ENCODE peak calls at places on chromosome 21, in four cellular contexts. One of them, this sample, is unnamed. For H3K4me1, the result is how much of the 10 kb centered on the place peaks cover.

GRCh38 chr21:27528697-27529096 is 561.8 kb upstream of the ADAMTS5 start:
- DNase-seq in GM12878: no peak
- DNase-seq in K562: no peak
- DNase-seq in HepG2: no peak
- DNase-seq in this sample: no peak

GRCh38 chr21:14757533-14758327 is 211.6 kb upstream of the SAMSN1 start:
- DNase-seq in HepG2: no peak
- DNase-seq in K562: no peak
- DNase-seq in GM12878: no peak
- DNase-seq in this sample: no peak

GRCh38 chr21:25955646-25956045 is 214.9 kb downstream of the APP start:
- DNase-seq in K562: no peak
- DNase-seq in HepG2: no peak
- DNase-seq in GM12878: no peak
- DNase-seq in this sample: no peak

GRCh38 chr21:39096754-39097153 is 86.5 kb downstream of the PSMG1 start:
- DNase-seq in GM12878: no peak
- DNase-seq in HepG2: no peak
- DNase-seq in K562: no peak
- DNase-seq in this sample: no peak

GRCh38 chr21:37582613-37583012 is 216.0 kb downstream of the DYRK1A start:
- DNase-seq in GM12878: no peak
- DNase-seq in K562: peak
- DNase-seq in HepG2: peak
- DNase-seq in this sample: peak

GRCh38 chr21:14879458-14879857 is 185.3 kb downstream of the NRIP1 start:
- DNase-seq in GM12878: no peak
- DNase-seq in K562: no peak
- DNase-seq in HepG2: peak
- DNase-seq in this sample: no peak

GRCh38 chr21:24076179-24076578 is 1531.1 kb downstream of the MRPL39 start:
- DNase-seq in K562: no peak
- DNase-seq in HepG2: no peak
- DNase-seq in GM12878: no peak
- DNase-seq in this sample: no peak

GRCh38 chr21:25565272-25566199 is 41.7 kb downstream of the MRPL39 start:
- DNase-seq in K562: no peak
- DNase-seq in GM12878: no peak
- DNase-seq in HepG2: no peak
- DNase-seq in this sample: no peak

GRCh38 chr21:37891953-37892352 is 24.3 kb downstream of the KCNJ6 start:
- DNase-seq in K562: no peak
- DNase-seq in GM12878: no peak
- DNase-seq in HepG2: no peak
- DNase-seq in this sample: no peak

GRCh38 chr21:14870841-14871126 is 194.0 kb downstream of the NRIP1 start:
- DNase-seq in HepG2: no peak
- DNase-seq in K562: no peak
- DNase-seq in GM12878: no peak
- DNase-seq in this sample: no peak

GRCh38 chr21:19648376-19648775 is 1244.8 kb upstream of the TMPRSS15 start:
- DNase-seq in HepG2: no peak
- DNase-seq in K562: no peak
- DNase-seq in GM12878: no peak
- DNase-seq in this sample: no peak

GRCh38 chr21:23401278-23401677 is 2206.0 kb downstream of the MRPL39 start:
- DNase-seq in HepG2: no peak
- DNase-seq in GM12878: no peak
- DNase-seq in K562: no peak
- DNase-seq in this sample: peak

GRCh38 chr21:36478941-36479340 is 981 bp downstream of the CLDN14 start:
- DNase-seq in K562: no peak
- DNase-seq in GM12878: no peak
- DNase-seq in HepG2: no peak
- DNase-seq in this sample: peak

GRCh38 chr21:39083377-39084008 is 99.8 kb downstream of the PSMG1 start:
- DNase-seq in HepG2: no peak
- DNase-seq in K562: no peak
- DNase-seq in GM12878: no peak
- DNase-seq in this sample: no peak

GRCh38 chr21:29267666-29268065 is 31.1 kb upstream of the BACH1 start:
- DNase-seq in K562: no peak
- DNase-seq in GM12878: no peak
- DNase-seq in HepG2: no peak
- DNase-seq in this sample: no peak

GRCh38 chr21:30625449-30625848 is 5.0 kb downstream of the KRTAP20-4 start:
- DNase-seq in GM12878: no peak
- DNase-seq in HepG2: no peak
- DNase-seq in K562: no peak
- DNase-seq in this sample: no peak

GRCh38 chr21:23578027-23578426 is 2029.3 kb downstream of the MRPL39 start:
- DNase-seq in GM12878: no peak
- DNase-seq in K562: no peak
- DNase-seq in HepG2: no peak
- DNase-seq in this sample: no peak

GRCh38 chr21:28207776-28208175 is 784.9 kb downstream of the LTN1 start:
- DNase-seq in GM12878: no peak
- DNase-seq in K562: no peak
- DNase-seq in HepG2: no peak
- DNase-seq in this sample: no peak

GRCh38 chr21:37198989-37199924 is 67.9 kb downstream of the VPS26C start:
- DNase-seq in K562: no peak
- DNase-seq in GM12878: no peak
- DNase-seq in HepG2: no peak
- DNase-seq in this sample: no peak

GRCh38 chr21:14762309-14762708 is 216.2 kb upstream of the SAMSN1 start:
- DNase-seq in HepG2: no peak
- DNase-seq in GM12878: no peak
- DNase-seq in K562: no peak
- DNase-seq in this sample: no peak

GRCh38 chr21:39098696-39099111 is 84.5 kb downstream of the PSMG1 start:
- DNase-seq in K562: no peak
- DNase-seq in HepG2: peak
- DNase-seq in GM12878: no peak
- DNase-seq in this sample: no peak

GRCh38 chr21:14551741-14552140 is 5.6 kb upstream of the SAMSN1 start:
- DNase-seq in K562: no peak
- DNase-seq in HepG2: no peak
- DNase-seq in GM12878: no peak
- DNase-seq in this sample: no peak

GRCh38 chr21:45845063-45845789 is 136.3 kb upstream of the COL6A1 start:
- DNase-seq in HepG2: no peak
- DNase-seq in GM12878: no peak
- DNase-seq in K562: no peak
- DNase-seq in this sample: no peak
- TF ChIP-seq ESRRA in HepG2: no peak
- TF ChIP-seq ESRRA in GM12878: no peak
- TF ChIP-seq ESRRA in K562: no peak
- TF ChIP-seq ESRRA in this sample: no peak

GRCh38 chr21:42466700-42467612 is 29.1 kb downstream of the RSPH1 start:
- DNase-seq in HepG2: peak
- DNase-seq in GM12878: no peak
- DNase-seq in K562: peak
- DNase-seq in this sample: peak

GRCh38 chr21:42463861-42464515 is 32.0 kb downstream of the RSPH1 start:
- DNase-seq in GM12878: no peak
- DNase-seq in HepG2: peak
- DNase-seq in K562: no peak
- DNase-seq in this sample: no peak

GRCh38 chr21:42467613-42467983 is 28.4 kb downstream of the RSPH1 start:
- DNase-seq in K562: no peak
- DNase-seq in HepG2: no peak
- DNase-seq in GM12878: no peak
- DNase-seq in this sample: no peak

GRCh38 chr21:42461881-42462877 is 33.8 kb downstream of the RSPH1 start:
- DNase-seq in HepG2: no peak
- DNase-seq in K562: no peak
- DNase-seq in GM12878: no peak
- DNase-seq in this sample: no peak

DNA sequence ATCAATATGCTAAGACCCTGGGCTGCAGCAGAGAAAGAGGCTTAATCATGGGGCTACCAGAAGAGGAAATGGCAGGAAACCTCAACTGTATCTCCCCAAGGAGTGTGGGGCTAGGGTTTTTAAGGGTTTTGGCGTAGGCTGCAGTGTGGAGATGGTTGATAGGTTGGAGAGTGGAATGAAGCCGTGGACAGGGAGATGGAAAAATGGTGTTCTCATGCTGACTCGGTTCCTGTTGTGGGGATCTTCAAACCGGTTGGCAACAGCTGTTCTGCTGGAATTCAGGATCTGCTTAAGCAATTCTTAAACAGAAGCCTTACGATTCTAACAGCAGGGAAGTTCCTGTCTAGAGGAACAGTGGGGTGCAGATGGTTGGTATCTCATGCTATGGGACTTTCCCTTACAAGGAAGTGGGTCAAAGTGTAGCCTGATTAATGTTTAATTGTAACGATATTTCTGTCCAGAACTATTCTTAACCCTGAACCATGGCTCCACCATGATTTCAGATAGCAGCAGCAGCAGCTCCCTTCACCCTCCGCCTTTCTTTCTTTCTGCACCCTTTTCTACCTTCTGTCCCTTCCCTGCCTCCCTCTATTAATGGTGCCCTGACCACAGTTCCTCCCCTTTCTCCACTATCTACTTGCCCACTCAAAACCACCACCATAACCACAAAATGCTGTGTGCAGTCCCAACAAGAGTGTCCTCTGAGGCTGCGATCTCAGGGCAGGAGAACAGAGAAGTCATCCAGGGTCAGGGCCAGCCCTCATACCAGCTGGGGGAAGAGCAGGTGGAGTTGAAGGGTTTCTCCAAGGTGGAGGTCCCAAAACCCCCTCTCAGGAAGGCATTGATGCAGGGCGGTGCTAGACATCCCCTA is 30.8 kb downstream of the RSPH1 start:
- DNase-seq in K562: peak
- DNase-seq in HepG2: no peak
- DNase-seq in GM12878: peak
- DNase-seq in this sample: no peak
- H3K4me1 ChIP-seq in K562: under half
- H3K4me1 ChIP-seq in HepG2: under half
- H3K4me1 ChIP-seq in GM12878: half or more
- H3K4me1 ChIP-seq in this sample: under half

GRCh38 chr21:45266518-45267389 is 20.9 kb downstream of the POFUT2 start:
- DNase-seq in GM12878: no peak
- DNase-seq in HepG2: no peak
- DNase-seq in K562: no peak
- DNase-seq in this sample: no peak

GRCh38 chr21:45264919-45265515 is 22.7 kb downstream of the POFUT2 start:
- DNase-seq in HepG2: no peak
- DNase-seq in K562: no peak
- DNase-seq in GM12878: no peak
- DNase-seq in this sample: no peak

GRCh38 chr21:45264146-45264918 is 23.4 kb downstream of the POFUT2 start:
- DNase-seq in GM12878: no peak
- DNase-seq in K562: no peak
- DNase-seq in HepG2: no peak
- DNase-seq in this sample: no peak

GRCh38 chr21:45267390-45267760 is 20.3 kb downstream of the POFUT2 start:
- DNase-seq in K562: no peak
- DNase-seq in GM12878: no peak
- DNase-seq in HepG2: no peak
- DNase-seq in this sample: no peak

GRCh38 chr21:45265721-45266517 is 21.8 kb downstream of the POFUT2 start:
- DNase-seq in HepG2: no peak
- DNase-seq in GM12878: no peak
- DNase-seq in K562: no peak
- DNase-seq in this sample: no peak
- TF ChIP-seq ESRRA in HepG2: no peak
- TF ChIP-seq ESRRA in GM12878: no peak
- TF ChIP-seq ESRRA in K562: no peak
- TF ChIP-seq ESRRA in this sample: no peak

GRCh38 chr21:34979383-34979782 is 69.7 kb downstream of the RUNX1 start:
- DNase-seq in K562: no peak
- DNase-seq in GM12878: no peak
- DNase-seq in HepG2: no peak
- DNase-seq in this sample: no peak
- H3K4me1 ChIP-seq in K562: under half
- H3K4me1 ChIP-seq in GM12878: under half
- H3K4me1 ChIP-seq in HepG2: under half
- H3K4me1 ChIP-seq in this sample: under half

GRCh38 chr21:31929548-31929947 is 56.7 kb downstream of the HUNK start:
- DNase-seq in GM12878: no peak
- DNase-seq in K562: no peak
- DNase-seq in HepG2: peak
- DNase-seq in this sample: no peak
- TF ChIP-seq ESRRA in GM12878: no peak
- TF ChIP-seq ESRRA in K562: no peak
- TF ChIP-seq ESRRA in HepG2: no peak
- TF ChIP-seq ESRRA in this sample: no peak

GRCh38 chr21:17781524-17781923 is 37.6 kb downstream of the C21orf91 start:
- DNase-seq in HepG2: no peak
- DNase-seq in GM12878: no peak
- DNase-seq in K562: no peak
- DNase-seq in this sample: no peak
- H3K4me1 ChIP-seq in HepG2: under half
- H3K4me1 ChIP-seq in GM12878: half or more
- H3K4me1 ChIP-seq in K562: under half
- H3K4me1 ChIP-seq in this sample: under half

GRCh38 chr21:44461005-44461404 is 5.7 kb downstream of the LRRC3 start:
- DNase-seq in GM12878: no peak
- DNase-seq in HepG2: no peak
- DNase-seq in K562: no peak
- DNase-seq in this sample: no peak
- TF ChIP-seq ESRRA in GM12878: no peak
- TF ChIP-seq ESRRA in HepG2: no peak
- TF ChIP-seq ESRRA in K562: no peak
- TF ChIP-seq ESRRA in this sample: no peak

DNA sequence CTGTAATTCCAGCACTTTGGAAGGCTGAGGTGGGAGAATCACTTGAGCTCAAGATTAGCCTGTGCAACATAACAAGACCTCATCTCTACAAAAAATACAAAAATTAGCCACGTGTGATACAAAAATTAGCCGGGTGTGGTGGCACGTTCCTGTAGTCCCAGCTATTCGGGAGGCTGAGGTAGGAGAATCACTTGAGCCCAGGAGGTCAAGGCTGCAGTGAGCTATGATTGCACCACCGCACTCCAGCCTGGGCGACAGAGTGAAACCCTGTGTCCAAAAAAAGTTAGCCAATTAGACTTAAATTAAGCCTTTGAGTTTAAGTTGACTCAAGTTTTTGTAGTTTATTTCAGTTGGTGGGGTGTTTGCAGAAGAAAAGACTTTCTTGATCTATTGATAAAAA is 11.8 kb downstream of the CXADR start:
- DNase-seq in K562: no peak
- DNase-seq in HepG2: no peak
- DNase-seq in GM12878: no peak
- DNase-seq in this sample: no peak
- H3K4me1 ChIP-seq in K562: under half
- H3K4me1 ChIP-seq in HepG2: half or more
- H3K4me1 ChIP-seq in GM12878: under half
- H3K4me1 ChIP-seq in this sample: under half